ENCODE peak calls at places on chromosome 19, in five cellular contexts. R is transverse colon, P is breast epithelium, T is stomach, A is spleen. Q is an unnamed sample. For H3K9me3, the result is how much of the 10 kb centered on the place peaks cover.

GRCh38 chr19:15479391-15480345 is at the start of gene PGLYRP2:
- DNase-seq in T (peak), R (no peak), P (peak), A (no peak), Q (no peak)

GRCh38 chr19:8566855-8567254 is 10.4 kb downstream of the MYO1F start:
- DNase-seq in P (no peak), T (no peak), A (no peak), R (no peak), Q (no peak)

GRCh38 chr19:18879579-18880373 is 16.2 kb downstream of the CERS1 start:
- DNase-seq in P (no peak), A (peak), R (peak), T (peak), Q (peak)

GRCh38 chr19:45569619-45570421 is 14.8 kb downstream of the OPA3 start:
- DNase-seq in P (no peak), A (peak), R (peak), T (peak), Q (peak)

GRCh38 chr19:35048911-35049411 is 7.4 kb downstream of the HPN start:
- DNase-seq in P (no peak), R (no peak), T (peak), A (no peak), Q (no peak)

GRCh38 chr19:32652893-32653625 is 21.9 kb downstream of the ANKRD27 start:
- DNase-seq in A (no peak), P (peak), T (peak), R (peak), Q (peak)

GRCh38 chr19:50046649-50047503 is 21.1 kb downstream of the ZNF473 start:
- DNase-seq in T (peak), P (no peak), R (peak), A (no peak), Q (no peak)

GRCh38 chr19:15551183-15552004 is 43.1 kb downstream of the CYP4F22 start:
- DNase-seq in R (peak), T (peak), P (no peak), A (peak), Q (no peak)

GRCh38 chr19:18417250-18418033 is 1.8 kb upstream of the SSBP4 start:
- DNase-seq in A (peak), R (peak), P (no peak), T (no peak), Q (peak)

GRCh38 chr19:2923510-2923909 is 21.3 kb downstream of the ZNF77 start:
- DNase-seq in A (no peak), T (no peak), R (no peak), P (no peak), Q (no peak)

GRCh38 chr19:50320051-50320450 is 9.1 kb downstream of the KCNC3 start:
- DNase-seq in A (no peak), R (no peak), P (no peak), T (no peak), Q (no peak)

DNA sequence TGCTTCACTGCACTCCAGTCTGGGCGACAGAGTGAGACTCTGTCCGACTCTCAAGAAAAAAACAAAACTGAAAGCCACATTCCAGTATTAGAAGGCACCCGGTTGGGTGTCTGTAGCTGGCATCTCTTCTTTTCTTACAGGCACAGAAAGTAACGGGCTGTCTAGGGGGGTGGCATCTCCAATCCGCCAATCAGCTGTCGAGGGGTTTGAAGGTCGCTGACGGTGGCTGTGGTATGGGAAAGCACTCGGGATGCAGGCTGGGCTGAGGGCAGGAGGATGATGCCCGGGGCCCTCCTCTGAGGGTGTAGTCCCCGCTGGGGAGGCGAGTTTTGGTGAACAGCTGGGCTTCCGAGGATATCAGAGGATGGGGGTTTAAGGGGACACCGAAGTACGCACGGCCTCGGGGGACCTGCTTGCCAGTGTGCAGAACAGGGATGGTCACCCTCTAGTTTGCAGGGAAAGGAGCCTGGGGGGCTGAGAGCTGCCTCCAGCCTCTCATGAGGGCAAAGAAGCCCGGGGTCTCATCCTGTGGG is 27.0 kb upstream of the ZBTB7A start:
- DNase-seq in T (no peak), R (no peak), A (no peak), P (no peak), Q (no peak)
- H3K9me3 ChIP-seq in T (under half), R (under half), A (under half), P (under half), Q (under half)

GRCh38 chr19:53057904-53058579 is 13.5 kb downstream of the ERVV-2 start:
- DNase-seq in A (no peak), R (no peak), P (no peak), T (no peak), Q (no peak)
- TF ChIP-seq POLR2AphosphoS5 in A (peak), R (no peak), P (no peak), T (no peak), Q (no peak)

DNA sequence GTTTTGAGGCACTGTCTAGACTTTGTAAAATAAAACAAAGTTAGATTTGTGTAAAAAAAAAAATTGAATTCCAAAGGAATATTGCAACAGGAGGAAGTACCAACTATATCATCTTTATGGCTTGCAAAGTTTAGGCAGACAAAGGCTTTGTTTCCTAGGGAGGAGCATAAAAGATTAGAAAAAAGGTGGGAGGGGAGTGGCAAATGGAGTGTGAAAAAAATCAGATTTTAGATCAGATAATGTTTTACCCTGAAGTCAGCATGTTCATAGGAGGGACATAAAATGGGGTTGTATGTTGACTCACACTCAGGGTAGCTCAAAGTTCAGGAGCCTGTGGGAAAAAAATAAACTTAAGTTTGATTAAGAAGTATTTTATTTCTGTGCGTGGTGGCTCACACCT is 3.7 kb downstream of the ZNF85 start:
- DNase-seq in A (no peak), R (no peak), T (no peak), P (no peak), Q (no peak)
- H3K9me3 ChIP-seq in A (under half), R (under half), T (under half), P (under half), Q (under half)

GRCh38 chr19:1396019-1396767 is 5.1 kb downstream of the GAMT start:
- DNase-seq in P (no peak), R (no peak), T (no peak), A (no peak), Q (no peak)

GRCh38 chr19:1399079-1399478 is 2.3 kb downstream of the GAMT start:
- DNase-seq in A (no peak), P (no peak), T (no peak), R (no peak), Q (no peak)

GRCh38 chr19:1395194-1396018 is 5.9 kb downstream of the GAMT start:
- DNase-seq in T (peak), A (no peak), P (no peak), R (no peak), Q (no peak)

GRCh38 chr19:1397838-1398237 is 3.5 kb downstream of the GAMT start:
- DNase-seq in T (no peak), R (no peak), P (no peak), A (no peak), Q (no peak)

DNA sequence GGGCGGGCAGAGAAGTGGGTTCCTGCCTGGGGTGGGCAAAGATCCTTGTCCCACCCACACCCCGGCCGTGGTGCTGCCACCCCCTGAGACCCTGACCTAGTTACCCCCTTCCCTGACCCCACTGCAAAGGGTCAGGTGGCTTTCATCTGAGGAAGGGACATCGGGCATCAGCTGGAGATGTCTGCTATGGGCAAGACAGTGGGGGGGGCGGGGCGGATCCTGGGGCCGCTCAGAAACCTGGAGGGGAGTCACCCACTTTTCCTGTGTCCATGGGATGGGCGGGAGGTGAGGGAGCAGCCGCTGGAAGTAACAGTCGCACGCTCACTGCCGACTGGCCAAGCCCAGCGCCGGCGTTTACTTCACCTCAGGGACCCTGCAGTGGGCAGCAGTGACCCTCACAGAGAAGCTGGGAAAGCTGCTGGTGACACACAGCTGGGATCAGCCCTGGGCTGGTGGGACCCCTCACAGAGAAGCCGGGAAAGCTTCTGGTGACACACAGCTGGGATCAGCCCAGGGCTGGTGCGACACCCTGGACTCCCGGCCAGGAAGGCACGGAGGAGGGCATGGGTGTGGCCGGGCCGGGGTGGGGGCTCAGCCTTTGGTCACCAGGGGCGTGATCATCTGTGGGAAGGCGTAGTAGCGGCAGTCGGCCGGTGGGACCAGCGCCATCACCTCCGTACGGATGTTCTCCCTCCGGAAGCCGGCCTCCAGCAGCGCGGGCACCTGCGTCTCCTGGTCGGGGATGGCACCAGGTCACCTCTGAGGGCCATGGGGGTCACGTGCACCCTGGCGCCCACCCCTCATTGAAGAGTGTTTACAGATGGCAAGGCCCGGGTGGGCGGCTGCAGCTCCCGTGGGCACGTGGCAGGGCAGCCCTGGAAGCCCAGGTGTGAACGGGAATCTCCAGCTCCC is 4.3 kb downstream of the GAMT start:
- DNase-seq in T (no peak), A (no peak), R (no peak), P (no peak), Q (no peak)
- TF ChIP-seq POLR2AphosphoS5 in T (no peak), A (no peak), R (no peak), P (no peak), Q (no peak)

DNA sequence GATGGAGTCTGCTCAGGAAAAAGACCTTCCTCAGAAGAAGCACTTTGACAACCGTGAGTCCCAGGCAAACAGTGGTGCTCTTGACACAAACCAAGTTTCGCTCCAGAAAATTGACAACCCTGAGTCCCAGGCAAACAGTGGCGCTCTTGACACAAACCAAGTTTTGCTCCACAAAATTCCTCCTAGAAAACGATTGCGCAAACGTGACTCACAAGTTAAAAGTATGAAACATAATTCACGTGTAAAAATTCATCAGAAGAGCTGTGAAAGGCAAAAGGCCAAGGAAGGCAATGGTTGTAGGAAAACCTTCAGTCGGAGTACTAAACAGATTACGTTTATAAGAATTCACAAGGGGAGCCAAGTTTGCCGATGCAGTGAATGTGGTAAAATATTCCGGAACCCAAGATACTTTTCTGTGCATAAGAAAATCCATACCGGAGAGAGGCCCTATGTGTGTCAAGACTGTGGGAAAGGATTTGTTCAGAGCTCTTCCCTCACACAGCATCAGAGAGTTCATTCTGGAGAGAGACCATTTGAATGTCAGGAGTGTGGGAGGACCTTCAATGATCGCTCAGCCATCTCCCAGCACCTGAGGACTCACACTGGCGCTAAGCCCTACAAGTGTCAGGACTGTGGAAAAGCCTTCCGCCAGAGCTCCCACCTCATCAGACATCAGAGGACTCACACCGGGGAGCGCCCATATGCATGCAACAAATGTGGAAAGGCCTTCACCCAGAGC is 16.2 kb upstream of the ZNF544 start:
- DNase-seq in T (no peak), P (no peak), R (no peak), A (no peak), Q (no peak)
- H3K9me3 ChIP-seq in T (half or more), P (half or more), R (half or more), A (half or more), Q (under half)

GRCh38 chr19:29965529-29965928 is 23.5 kb downstream of the URI1 start:
- DNase-seq in T (no peak), R (no peak), P (no peak), A (no peak), Q (no peak)

GRCh38 chr19:29966594-29967249 is 24.7 kb downstream of the URI1 start:
- DNase-seq in R (no peak), P (no peak), A (no peak), T (no peak), Q (peak)

GRCh38 chr19:29969891-29970290 is 27.9 kb downstream of the URI1 start:
- DNase-seq in P (no peak), T (no peak), A (no peak), R (no peak), Q (no peak)

GRCh38 chr19:29971002-29971401 is 29.0 kb downstream of the URI1 start:
- DNase-seq in R (no peak), P (no peak), A (no peak), T (no peak), Q (no peak)

GRCh38 chr19:29967623-29968022 is 25.6 kb downstream of the URI1 start:
- DNase-seq in A (no peak), P (no peak), T (no peak), R (no peak), Q (no peak)
- TF ChIP-seq POLR2AphosphoS5 in A (no peak), P (no peak), T (no peak), R (no peak), Q (no peak)

GRCh38 chr19:11784356-11784755 is 14.0 kb upstream of the ZNF491 start:
- DNase-seq in A (no peak), P (no peak), R (no peak), T (no peak), Q (no peak)

GRCh38 chr19:11783767-11784166 is 14.6 kb upstream of the ZNF491 start:
- DNase-seq in R (no peak), A (no peak), P (no peak), T (no peak), Q (no peak)

GRCh38 chr19:11780431-11781020 is 13.7 kb downstream of the ZNF441 start:
- DNase-seq in A (no peak), R (no peak), T (no peak), P (no peak), Q (no peak)

DNA sequence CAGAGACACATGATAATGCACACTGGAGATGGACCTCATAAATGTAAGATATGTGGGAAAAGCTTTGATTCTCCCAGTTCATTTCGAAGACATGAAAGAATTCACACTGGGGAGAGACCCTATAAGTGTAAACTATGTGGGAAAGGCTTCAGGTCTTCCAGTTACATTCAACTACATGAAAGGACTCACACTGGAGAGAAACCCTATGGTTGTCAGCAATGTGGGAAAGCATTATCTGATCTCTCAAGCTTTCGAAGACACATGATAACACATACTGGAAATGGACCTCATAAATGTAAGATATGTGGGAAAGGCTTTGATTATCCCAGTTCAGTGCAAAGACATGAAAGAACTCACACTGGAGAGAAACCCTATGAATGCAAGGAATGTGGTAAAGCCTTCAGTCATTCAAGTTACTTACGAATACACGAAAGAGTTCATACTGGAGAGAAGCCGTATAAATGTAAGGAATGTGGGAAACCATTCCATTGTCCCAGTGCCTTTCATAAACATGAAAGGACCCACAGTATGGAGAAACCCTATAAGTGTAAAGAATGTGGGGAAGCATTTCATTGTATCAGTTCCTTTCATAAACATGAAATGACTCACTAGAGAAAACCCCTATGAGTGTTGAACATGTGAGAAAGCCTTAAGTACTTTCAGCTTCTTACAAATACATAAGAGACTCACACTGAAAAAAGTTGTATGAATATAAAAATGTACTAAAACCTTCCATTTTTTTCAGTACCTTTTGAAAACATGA is 14.7 kb downstream of the ZNF441 start:
- DNase-seq in R (no peak), P (no peak), A (no peak), T (no peak), Q (no peak)
- H3K9me3 ChIP-seq in R (half or more), P (half or more), A (half or more), T (half or more), Q (under half)